ENCODE peak calls at places on chromosome 15, in five cellular contexts. K, I, J, X and O are unnamed samples.

GRCh38 chr15:80026754-80027153 is 32.7 kb upstream of the ZFAND6 start:
- DNase-seq in K (no peak), I (no peak), J (no peak), X (no peak), O (no peak)

GRCh38 chr15:84638103-84638502 is 16.0 kb downstream of the WDR73 start:
- DNase-seq in K (no peak), I (no peak), J (no peak), X (no peak), O (no peak)

GRCh38 chr15:51970132-51970817 is 1.3 kb downstream of the LEO1 start:
- DNase-seq in K (no peak), I (no peak), J (no peak), X (no peak), O (peak; percentile 16)

GRCh38 chr15:84883916-84884781 is at the start of gene SLC28A1:
- DNase-seq in K (no peak), I (no peak), J (no peak), X (no peak), O (no peak)

GRCh38 chr15:58666957-58667356 is 82.5 kb downstream of the ADAM10 start:
- DNase-seq in K (no peak), I (no peak), J (no peak), X (no peak), O (no peak)

GRCh38 chr15:75902129-75902557 is 1.5 kb upstream of the FBXO22 start:
- DNase-seq in K (no peak), I (no peak), J (no peak), X (no peak), O (peak; percentile 39)

GRCh38 chr15:82680200-82681102 is 29.2 kb downstream of the AP3B2 start:
- DNase-seq in K (peak; percentile 68), I (no peak), J (peak; percentile 70), X (peak; percentile 83), O (no peak)

GRCh38 chr15:44801368-44801767 is 65.0 kb downstream of the TRIM69 start:
- DNase-seq in K (no peak), I (no peak), J (no peak), X (no peak), O (no peak)

GRCh38 chr15:95025924-95026728 is 794.8 kb downstream of the MCTP2 start:
- DNase-seq in K (no peak), I (no peak), J (no peak), X (peak; percentile 23), O (no peak)

GRCh38 chr15:98003976-98004375 is 43.5 kb downstream of the ARRDC4 start:
- DNase-seq in K (no peak), I (no peak), J (no peak), X (no peak), O (no peak)

GRCh38 chr15:52100807-52101206 is 11.8 kb downstream of the BCL2L10 start:
- DNase-seq in K (no peak), I (peak; percentile 67), J (no peak), X (peak; percentile 36), O (peak; percentile 2)

GRCh38 chr15:40093224-40093842 is 15.3 kb downstream of the BMF start:
- DNase-seq in K (no peak), I (no peak), J (no peak), X (no peak), O (peak; percentile 25)